ENCODE peak calls at places on chromosomes 5 and 9, in seven cellular contexts. G is colonic mucosa; V is endothelial cell of umbilical vein; O is neuronal stem cell; I is transverse colon; E is effector memory CD4-positive, alpha-beta T cell; Y is thyroid gland. M is an unnamed sample.

GRCh38 chr9:115369322-115369957 is 251.5 kb upstream of the TNC start:
- DNase-seq in G (no peak), V (no peak), O (no peak), I (no peak), E (no peak), Y (no peak), M (no peak)

GRCh38 chr9:123383512-123384170 is 27.6 kb downstream of the CRB2 start:
- DNase-seq in G (no peak), V (no peak), O (no peak), I (no peak), E (no peak), Y (no peak), M (no peak)

GRCh38 chr9:114002986-114003740 is 74.9 kb downstream of the AMBP start:
- DNase-seq in G (peak), V (peak), O (no peak), I (no peak), E (no peak), Y (no peak), M (no peak)

GRCh38 chr9:76394896-76395244 is 644 bp upstream of the RFK start:
- DNase-seq in G (peak), V (no peak), O (no peak), I (peak), E (peak), Y (peak), M (peak)

GRCh38 chr5:176812269-176813259 is 2.2 kb downstream of the UNC5A start:
- DNase-seq in G (no peak), V (peak), O (peak), I (no peak), E (no peak), Y (no peak), M (no peak)

GRCh38 chr5:81080809-81081460 is 120.8 kb downstream of the RASGRF2 start:
- DNase-seq in G (no peak), V (no peak), O (no peak), I (no peak), E (no peak), Y (no peak), M (no peak)

GRCh38 chr5:165404917-165405316 is 1899.5 kb downstream of the MAT2B start:
- DNase-seq in G (no peak), V (no peak), O (no peak), I (no peak), E (no peak), Y (no peak), M (no peak)

GRCh38 chr5:179793470-179794139 is at the start of gene LTC4S:
- DNase-seq in G (peak), V (peak), O (no peak), I (peak), E (peak), Y (peak), M (peak)

GRCh38 chr5:131987251-131987650 is 24.2 kb downstream of the ACSL6 start:
- DNase-seq in G (no peak), V (no peak), O (no peak), I (no peak), E (no peak), Y (no peak), M (no peak)

GRCh38 chr9:26579047-26579446 is 313.6 kb downstream of the CAAP1 start:
- DNase-seq in G (no peak), V (no peak), O (no peak), I (no peak), E (no peak), Y (no peak), M (no peak)

GRCh38 chr5:93723005-93723404 is 18.4 kb downstream of the POU5F2 start:
- DNase-seq in G (no peak), V (peak), O (no peak), I (no peak), E (no peak), Y (no peak), M (no peak)

GRCh38 chr9:14895806-14896205 is 14.4 kb downstream of the FREM1 start:
- DNase-seq in G (no peak), V (no peak), O (no peak), I (no peak), E (no peak), Y (no peak), M (no peak)

GRCh38 chr5:117681431-117681830 is 1106.8 kb upstream of the SEMA6A start:
- DNase-seq in G (no peak), V (no peak), O (no peak), I (no peak), E (no peak), Y (no peak), M (no peak)

GRCh38 chr5:11563822-11564221 is 340.4 kb downstream of the CTNND2 start:
- DNase-seq in G (no peak), V (no peak), O (no peak), I (no peak), E (no peak), Y (no peak), M (no peak)

GRCh38 chr9:14652729-14653377 is 40.4 kb downstream of the ZDHHC21 start:
- DNase-seq in G (no peak), V (peak), O (peak), I (no peak), E (no peak), Y (no peak), M (no peak)

GRCh38 chr9:36995927-36996471 is 38.1 kb downstream of the PAX5 start:
- DNase-seq in G (peak), V (peak), O (peak), I (peak), E (no peak), Y (peak), M (peak)

GRCh38 chr5:131610198-131611063 is 24.6 kb downstream of the RAPGEF6 start:
- DNase-seq in G (no peak), V (peak), O (no peak), I (no peak), E (no peak), Y (no peak), M (no peak)

GRCh38 chr9:79812507-79813261 is 240.9 kb downstream of the TLE4 start:
- DNase-seq in G (no peak), V (no peak), O (no peak), I (no peak), E (no peak), Y (no peak), M (no peak)

GRCh38 chr9:69497816-69498215 is 172.8 kb downstream of the ENTREP1 start:
- DNase-seq in G (no peak), V (no peak), O (no peak), I (no peak), E (no peak), Y (no peak), M (no peak)

GRCh38 chr5:91280062-91280941 is 102.8 kb downstream of the ARRDC3 start:
- DNase-seq in G (peak), V (peak), O (peak), I (peak), E (peak), Y (peak), M (peak)

GRCh38 chr5:74356009-74356695 is 284.4 kb downstream of the ENC1 start:
- DNase-seq in G (no peak), V (no peak), O (no peak), I (no peak), E (no peak), Y (peak), M (no peak)

GRCh38 chr9:123590499-123590898 is 234.5 kb downstream of the CRB2 start:
- DNase-seq in G (no peak), V (no peak), O (no peak), I (no peak), E (no peak), Y (no peak), M (no peak)

GRCh38 chr5:72871358-72872024 is 55.0 kb downstream of the TNPO1 start:
- DNase-seq in G (no peak), V (peak), O (no peak), I (no peak), E (no peak), Y (no peak), M (no peak)

GRCh38 chr5:93130623-93131022 is 450.4 kb downstream of the NR2F1-AS1 start:
- DNase-seq in G (no peak), V (no peak), O (no peak), I (no peak), E (no peak), Y (no peak), M (no peak)

GRCh38 chr5:177100714-177101121 is 14.0 kb downstream of the FGFR4 start:
- DNase-seq in G (no peak), V (no peak), O (no peak), I (no peak), E (no peak), Y (no peak), M (no peak)

GRCh38 chr5:5017827-5018559 is 122.1 kb upstream of the ADAMTS16 start:
- DNase-seq in G (no peak), V (no peak), O (no peak), I (no peak), E (no peak), Y (no peak), M (no peak)

GRCh38 chr9:18829066-18829465 is 203.9 kb downstream of the SAXO1 start:
- DNase-seq in G (no peak), V (no peak), O (no peak), I (no peak), E (no peak), Y (no peak), M (no peak)

GRCh38 chr9:18822850-18823249 is 210.2 kb downstream of the SAXO1 start:
- DNase-seq in G (peak), V (no peak), O (no peak), I (peak), E (no peak), Y (no peak), M (no peak)

GRCh38 chr9:18824095-18824666 is 208.8 kb downstream of the SAXO1 start:
- DNase-seq in G (peak), V (peak), O (no peak), I (peak), E (no peak), Y (no peak), M (no peak)

GRCh38 chr9:18825775-18826174 is 207.2 kb downstream of the SAXO1 start:
- DNase-seq in G (no peak), V (no peak), O (no peak), I (no peak), E (no peak), Y (no peak), M (no peak)

GRCh38 chr9:18826248-18826647 is 206.8 kb downstream of the SAXO1 start:
- DNase-seq in G (no peak), V (no peak), O (no peak), I (no peak), E (no peak), Y (no peak), M (no peak)
- H3K27ac ChIP-seq in G (no peak), V (no peak), O (no peak), I (no peak), E (no peak), Y (no peak), M (no peak)

GRCh38 chr5:103473725-103474124 is 88.9 kb downstream of the NUDT12 start:
- DNase-seq in G (no peak), V (no peak), O (no peak), I (no peak), E (no peak), Y (no peak), M (no peak)
- H3K27ac ChIP-seq in G (no peak), V (no peak), O (no peak), I (no peak), E (no peak), Y (no peak), M (no peak)

GRCh38 chr9:18564018-18564880 is 90.3 kb downstream of the ADAMTSL1 start:
- DNase-seq in G (no peak), V (no peak), O (no peak), I (no peak), E (no peak), Y (no peak), M (no peak)
- H3K27ac ChIP-seq in G (no peak), V (no peak), O (no peak), I (no peak), E (no peak), Y (no peak), M (no peak)

DNA sequence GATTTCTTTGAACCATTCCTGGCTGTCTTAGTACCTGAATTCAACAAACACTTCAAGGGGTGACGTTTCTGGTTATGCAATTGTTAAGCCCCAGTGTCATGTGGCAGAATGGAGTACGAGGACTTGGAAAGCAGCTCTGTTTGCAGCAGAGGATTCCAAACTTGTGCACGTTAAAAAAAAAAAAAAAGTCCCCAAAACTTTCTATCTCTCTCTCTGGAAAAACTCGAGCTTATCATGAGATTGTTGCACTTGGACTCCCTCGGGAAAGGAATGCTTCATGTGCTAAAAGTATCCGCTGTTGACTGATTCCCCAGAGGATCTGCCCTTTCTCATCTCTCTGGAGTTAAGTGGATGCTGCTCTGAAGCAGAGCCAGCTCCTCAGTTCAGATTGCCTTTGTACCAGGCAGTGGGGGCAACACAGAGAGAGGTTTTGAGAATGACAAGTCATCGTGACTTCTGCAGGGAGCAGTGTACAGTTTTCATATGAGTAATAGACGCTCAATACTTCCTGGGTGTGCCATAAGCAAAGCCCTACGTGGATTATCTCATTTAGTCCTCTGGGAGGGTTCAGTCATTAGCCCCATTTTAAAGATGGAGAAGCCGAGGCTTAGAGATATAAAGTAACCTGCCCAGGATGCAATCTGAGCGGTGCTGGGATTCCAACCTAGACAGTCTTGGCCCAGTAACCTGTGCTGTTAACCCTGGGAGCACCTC is 28.1 kb downstream of the TMOD1 start:
- DNase-seq in G (no peak), V (no peak), O (no peak), I (no peak), E (no peak), Y (peak), M (no peak)
- H3K27ac ChIP-seq in G (no peak), V (no peak), O (no peak), I (peak), E (no peak), Y (peak), M (no peak)

GRCh38 chr5:170126626-170127025 is 20.9 kb downstream of the FOXI1 start:
- DNase-seq in G (no peak), V (no peak), O (no peak), I (no peak), E (no peak), Y (no peak), M (no peak)

GRCh38 chr5:170120576-170120975 is 14.9 kb downstream of the FOXI1 start:
- DNase-seq in G (no peak), V (no peak), O (no peak), I (no peak), E (no peak), Y (no peak), M (no peak)

GRCh38 chr5:170117736-170118135 is 12.0 kb downstream of the FOXI1 start:
- DNase-seq in G (no peak), V (no peak), O (no peak), I (no peak), E (no peak), Y (no peak), M (no peak)

GRCh38 chr5:170126061-170126460 is 20.4 kb downstream of the FOXI1 start:
- DNase-seq in G (no peak), V (no peak), O (no peak), I (no peak), E (no peak), Y (no peak), M (no peak)

GRCh38 chr5:170121321-170121720 is 15.6 kb downstream of the FOXI1 start:
- DNase-seq in G (no peak), V (peak), O (no peak), I (no peak), E (no peak), Y (no peak), M (no peak)
- H3K27ac ChIP-seq in G (no peak), V (no peak), O (no peak), I (no peak), E (no peak), Y (no peak), M (no peak)

GRCh38 chr9:72577212-72577753 is 55.9 kb downstream of the TMC1 start:
- DNase-seq in G (no peak), V (peak), O (no peak), I (no peak), E (no peak), Y (peak), M (no peak)

GRCh38 chr9:72575673-72576072 is 54.3 kb downstream of the TMC1 start:
- DNase-seq in G (no peak), V (no peak), O (no peak), I (no peak), E (no peak), Y (no peak), M (no peak)

GRCh38 chr9:72579190-72579589 is 57.8 kb downstream of the TMC1 start:
- DNase-seq in G (peak), V (peak), O (no peak), I (peak), E (no peak), Y (peak), M (no peak)

GRCh38 chr9:72574156-72574810 is 52.9 kb downstream of the TMC1 start:
- DNase-seq in G (no peak), V (no peak), O (no peak), I (no peak), E (no peak), Y (no peak), M (no peak)

DNA sequence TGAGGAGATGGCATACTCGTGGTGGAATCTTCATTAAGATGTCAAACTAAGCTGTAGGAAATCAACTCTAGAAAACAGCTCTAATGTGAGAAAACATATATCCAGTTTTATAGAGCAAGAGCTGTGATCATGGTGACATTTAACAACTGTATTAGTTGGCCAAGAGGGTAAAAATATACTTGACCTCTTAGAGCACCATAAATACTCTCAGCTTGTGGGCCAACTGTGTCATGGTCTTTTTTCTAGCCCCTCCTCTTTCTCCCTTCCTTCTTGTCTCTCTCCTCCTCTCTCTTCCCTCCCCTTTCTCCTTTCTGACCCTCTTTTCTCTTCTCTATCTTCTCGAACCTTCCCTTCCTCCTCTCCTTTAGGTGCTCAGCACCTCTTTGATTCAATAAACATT is 54.7 kb downstream of the TMC1 start:
- DNase-seq in G (no peak), V (no peak), O (no peak), I (no peak), E (no peak), Y (no peak), M (no peak)
- H3K27ac ChIP-seq in G (no peak), V (no peak), O (no peak), I (no peak), E (no peak), Y (peak), M (no peak)

GRCh38 chr5:173886157-173886556 is 2.0 kb upstream of the CPEB4 start:
- DNase-seq in G (no peak), V (no peak), O (no peak), I (no peak), E (no peak), Y (no peak), M (no peak)
- H3K27ac ChIP-seq in G (peak), V (peak), O (no peak), I (peak), E (no peak), Y (peak), M (no peak)

DNA sequence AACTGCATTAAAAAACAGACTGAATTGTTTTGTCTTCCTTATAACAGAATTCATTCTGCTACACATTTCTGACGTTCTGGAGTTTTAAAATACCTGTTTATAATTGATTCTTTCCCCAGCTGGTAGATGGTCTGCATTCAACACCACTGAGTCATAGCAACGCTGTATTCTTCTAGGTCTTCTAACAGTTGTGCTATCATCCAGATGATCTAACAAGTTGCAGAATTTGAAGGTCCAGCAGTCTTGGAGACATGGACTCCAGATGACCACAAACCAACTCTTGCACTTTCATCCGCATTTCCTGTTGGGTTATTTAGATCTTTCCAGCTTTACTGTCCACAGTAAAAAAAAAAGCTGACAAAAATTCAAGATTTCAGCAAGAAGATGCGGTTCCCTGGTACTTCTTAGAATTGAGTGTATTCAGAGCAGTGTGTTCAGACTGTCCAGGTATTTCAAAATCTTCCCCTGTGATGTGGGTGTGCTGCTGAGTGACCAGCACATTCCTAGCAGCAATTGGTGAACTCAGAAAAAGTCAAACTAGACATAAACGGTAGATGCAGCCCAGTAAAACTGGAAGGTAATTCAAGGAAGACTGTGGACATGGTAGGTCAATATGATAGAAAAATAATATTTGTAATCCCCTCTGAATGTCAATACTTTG is 50.2 kb downstream of the CSNK1A1 start:
- DNase-seq in G (no peak), V (no peak), O (no peak), I (no peak), E (no peak), Y (no peak), M (no peak)
- H3K27ac ChIP-seq in G (no peak), V (no peak), O (no peak), I (peak), E (no peak), Y (no peak), M (no peak)

M was measured in substantia nigra.